ENCODE peak calls at places on chromosomes 13 and 19, in eight cellular contexts. One of them, this sample, is unnamed.

GRCh38 chr13:63287926-63288325 is 1872.3 kb upstream of the PCDH20 start:
- DNase-seq in non-pigmented ciliary epithelial cell: no peak
- DNase-seq in renal cortical epithelial cell: no peak
- DNase-seq in stimulated activated CD4-positive, alpha-beta T cell treated with anti-CD3 and anti-CD28 coated beads, Interleukin-1b, Interleukin-23, amount 100 ng/mL, for 1 hour: no peak
- DNase-seq in RKO: no peak
- DNase-seq in activated T-helper 1 cell treated with anti-CD3 and anti-CD28 coated beads, Interleukin-2, amount 50 U/mL, for 16 hours: no peak
- DNase-seq in effector CD4-positive, alpha-beta T cell: no peak
- DNase-seq in cardiac fibroblast: no peak
- DNase-seq in this sample: no peak

GRCh38 chr19:18558202-18558555 is 509 bp downstream of the KXD1 start:
- DNase-seq in cardiac fibroblast: no peak
- DNase-seq in effector CD4-positive, alpha-beta T cell: no peak
- DNase-seq in non-pigmented ciliary epithelial cell: no peak
- DNase-seq in activated T-helper 1 cell treated with anti-CD3 and anti-CD28 coated beads, Interleukin-2, amount 50 U/mL, for 16 hours: no peak
- DNase-seq in RKO: no peak
- DNase-seq in stimulated activated CD4-positive, alpha-beta T cell treated with anti-CD3 and anti-CD28 coated beads, Interleukin-1b, Interleukin-23, amount 100 ng/mL, for 1 hour: no peak
- DNase-seq in renal cortical epithelial cell: no peak
- DNase-seq in this sample: no peak

GRCh38 chr19:41425174-41426115 is 1.7 kb downstream of the B3GNT8 start:
- DNase-seq in cardiac fibroblast: no peak
- DNase-seq in renal cortical epithelial cell: no peak
- DNase-seq in RKO: no peak
- DNase-seq in non-pigmented ciliary epithelial cell: no peak
- DNase-seq in effector CD4-positive, alpha-beta T cell: no peak
- DNase-seq in stimulated activated CD4-positive, alpha-beta T cell treated with anti-CD3 and anti-CD28 coated beads, Interleukin-1b, Interleukin-23, amount 100 ng/mL, for 1 hour: no peak
- DNase-seq in activated T-helper 1 cell treated with anti-CD3 and anti-CD28 coated beads, Interleukin-2, amount 50 U/mL, for 16 hours: no peak
- DNase-seq in this sample: no peak

GRCh38 chr19:35882074-35882832 is 13.9 kb downstream of the APLP1 start:
- DNase-seq in renal cortical epithelial cell: peak; percentile 76
- DNase-seq in RKO: peak; percentile 72
- DNase-seq in cardiac fibroblast: peak; percentile 87
- DNase-seq in effector CD4-positive, alpha-beta T cell: peak; percentile 32
- DNase-seq in non-pigmented ciliary epithelial cell: no peak
- DNase-seq in stimulated activated CD4-positive, alpha-beta T cell treated with anti-CD3 and anti-CD28 coated beads, Interleukin-1b, Interleukin-23, amount 100 ng/mL, for 1 hour: no peak
- DNase-seq in activated T-helper 1 cell treated with anti-CD3 and anti-CD28 coated beads, Interleukin-2, amount 50 U/mL, for 16 hours: no peak
- DNase-seq in this sample: peak; percentile 79

GRCh38 chr19:35055715-35056179 is 14.2 kb downstream of the HPN start:
- DNase-seq in non-pigmented ciliary epithelial cell: no peak
- DNase-seq in cardiac fibroblast: no peak
- DNase-seq in activated T-helper 1 cell treated with anti-CD3 and anti-CD28 coated beads, Interleukin-2, amount 50 U/mL, for 16 hours: no peak
- DNase-seq in renal cortical epithelial cell: no peak
- DNase-seq in effector CD4-positive, alpha-beta T cell: no peak
- DNase-seq in stimulated activated CD4-positive, alpha-beta T cell treated with anti-CD3 and anti-CD28 coated beads, Interleukin-1b, Interleukin-23, amount 100 ng/mL, for 1 hour: no peak
- DNase-seq in RKO: no peak
- DNase-seq in this sample: peak; percentile 18

GRCh38 chr19:28864577-28865042 is 348.3 kb downstream of the UQCRFS1 start:
- DNase-seq in renal cortical epithelial cell: no peak
- DNase-seq in cardiac fibroblast: peak; percentile 69
- DNase-seq in non-pigmented ciliary epithelial cell: no peak
- DNase-seq in activated T-helper 1 cell treated with anti-CD3 and anti-CD28 coated beads, Interleukin-2, amount 50 U/mL, for 16 hours: no peak
- DNase-seq in stimulated activated CD4-positive, alpha-beta T cell treated with anti-CD3 and anti-CD28 coated beads, Interleukin-1b, Interleukin-23, amount 100 ng/mL, for 1 hour: no peak
- DNase-seq in RKO: no peak
- DNase-seq in effector CD4-positive, alpha-beta T cell: no peak
- DNase-seq in this sample: no peak

GRCh38 chr13:33087790-33088189 is 71.6 kb downstream of the KL start:
- DNase-seq in activated T-helper 1 cell treated with anti-CD3 and anti-CD28 coated beads, Interleukin-2, amount 50 U/mL, for 16 hours: no peak
- DNase-seq in renal cortical epithelial cell: no peak
- DNase-seq in cardiac fibroblast: no peak
- DNase-seq in stimulated activated CD4-positive, alpha-beta T cell treated with anti-CD3 and anti-CD28 coated beads, Interleukin-1b, Interleukin-23, amount 100 ng/mL, for 1 hour: no peak
- DNase-seq in RKO: peak; percentile 20
- DNase-seq in effector CD4-positive, alpha-beta T cell: no peak
- DNase-seq in non-pigmented ciliary epithelial cell: no peak
- DNase-seq in this sample: no peak

GRCh38 chr13:33345842-33346241 is 60.3 kb upstream of the STARD13 start:
- DNase-seq in RKO: peak; percentile 14
- DNase-seq in stimulated activated CD4-positive, alpha-beta T cell treated with anti-CD3 and anti-CD28 coated beads, Interleukin-1b, Interleukin-23, amount 100 ng/mL, for 1 hour: no peak
- DNase-seq in effector CD4-positive, alpha-beta T cell: no peak
- DNase-seq in activated T-helper 1 cell treated with anti-CD3 and anti-CD28 coated beads, Interleukin-2, amount 50 U/mL, for 16 hours: no peak
- DNase-seq in cardiac fibroblast: no peak
- DNase-seq in non-pigmented ciliary epithelial cell: no peak
- DNase-seq in renal cortical epithelial cell: no peak
- DNase-seq in this sample: no peak

GRCh38 chr19:40139533-40140287 is 49.0 kb upstream of the ZNF780A start:
- DNase-seq in stimulated activated CD4-positive, alpha-beta T cell treated with anti-CD3 and anti-CD28 coated beads, Interleukin-1b, Interleukin-23, amount 100 ng/mL, for 1 hour: no peak
- DNase-seq in effector CD4-positive, alpha-beta T cell: no peak
- DNase-seq in RKO: peak; percentile 64
- DNase-seq in non-pigmented ciliary epithelial cell: no peak
- DNase-seq in cardiac fibroblast: peak; percentile 71
- DNase-seq in activated T-helper 1 cell treated with anti-CD3 and anti-CD28 coated beads, Interleukin-2, amount 50 U/mL, for 16 hours: no peak
- DNase-seq in renal cortical epithelial cell: peak; percentile 53
- DNase-seq in this sample: peak; percentile 55

GRCh38 chr19:29480507-29480906 is 45.3 kb upstream of the VSTM2B start:
- DNase-seq in effector CD4-positive, alpha-beta T cell: no peak
- DNase-seq in renal cortical epithelial cell: no peak
- DNase-seq in RKO: no peak
- DNase-seq in non-pigmented ciliary epithelial cell: no peak
- DNase-seq in cardiac fibroblast: no peak
- DNase-seq in activated T-helper 1 cell treated with anti-CD3 and anti-CD28 coated beads, Interleukin-2, amount 50 U/mL, for 16 hours: no peak
- DNase-seq in stimulated activated CD4-positive, alpha-beta T cell treated with anti-CD3 and anti-CD28 coated beads, Interleukin-1b, Interleukin-23, amount 100 ng/mL, for 1 hour: no peak
- DNase-seq in this sample: no peak

GRCh38 chr19:38059897-38060296 is 152.9 kb downstream of the SIPA1L3 start:
- DNase-seq in non-pigmented ciliary epithelial cell: no peak
- DNase-seq in effector CD4-positive, alpha-beta T cell: no peak
- DNase-seq in activated T-helper 1 cell treated with anti-CD3 and anti-CD28 coated beads, Interleukin-2, amount 50 U/mL, for 16 hours: no peak
- DNase-seq in cardiac fibroblast: peak; percentile 16
- DNase-seq in stimulated activated CD4-positive, alpha-beta T cell treated with anti-CD3 and anti-CD28 coated beads, Interleukin-1b, Interleukin-23, amount 100 ng/mL, for 1 hour: no peak
- DNase-seq in renal cortical epithelial cell: peak; percentile 23
- DNase-seq in RKO: no peak
- DNase-seq in this sample: no peak

GRCh38 chr19:12838182-12838890 is at the start of gene MAST1:
- DNase-seq in effector CD4-positive, alpha-beta T cell: peak; percentile 27
- DNase-seq in renal cortical epithelial cell: no peak
- DNase-seq in activated T-helper 1 cell treated with anti-CD3 and anti-CD28 coated beads, Interleukin-2, amount 50 U/mL, for 16 hours: no peak
- DNase-seq in RKO: peak; percentile 49
- DNase-seq in non-pigmented ciliary epithelial cell: no peak
- DNase-seq in stimulated activated CD4-positive, alpha-beta T cell treated with anti-CD3 and anti-CD28 coated beads, Interleukin-1b, Interleukin-23, amount 100 ng/mL, for 1 hour: peak; percentile 11
- DNase-seq in cardiac fibroblast: peak; percentile 29
- DNase-seq in this sample: peak; percentile 33

GRCh38 chr13:109644956-109645355 is 141.4 kb downstream of the IRS2 start:
- DNase-seq in stimulated activated CD4-positive, alpha-beta T cell treated with anti-CD3 and anti-CD28 coated beads, Interleukin-1b, Interleukin-23, amount 100 ng/mL, for 1 hour: no peak
- DNase-seq in effector CD4-positive, alpha-beta T cell: no peak
- DNase-seq in activated T-helper 1 cell treated with anti-CD3 and anti-CD28 coated beads, Interleukin-2, amount 50 U/mL, for 16 hours: no peak
- DNase-seq in cardiac fibroblast: no peak
- DNase-seq in RKO: no peak
- DNase-seq in non-pigmented ciliary epithelial cell: no peak
- DNase-seq in renal cortical epithelial cell: no peak
- DNase-seq in this sample: no peak

GRCh38 chr19:19103167-19103566 is 35.1 kb downstream of the TMEM161A start:
- DNase-seq in effector CD4-positive, alpha-beta T cell: no peak
- DNase-seq in RKO: no peak
- DNase-seq in stimulated activated CD4-positive, alpha-beta T cell treated with anti-CD3 and anti-CD28 coated beads, Interleukin-1b, Interleukin-23, amount 100 ng/mL, for 1 hour: no peak
- DNase-seq in cardiac fibroblast: no peak
- DNase-seq in activated T-helper 1 cell treated with anti-CD3 and anti-CD28 coated beads, Interleukin-2, amount 50 U/mL, for 16 hours: no peak
- DNase-seq in non-pigmented ciliary epithelial cell: no peak
- DNase-seq in renal cortical epithelial cell: no peak
- DNase-seq in this sample: no peak

GRCh38 chr19:10461047-10461949 is 41.0 kb downstream of the PDE4A start:
- DNase-seq in cardiac fibroblast: peak; percentile 96
- DNase-seq in effector CD4-positive, alpha-beta T cell: peak; percentile 75
- DNase-seq in activated T-helper 1 cell treated with anti-CD3 and anti-CD28 coated beads, Interleukin-2, amount 50 U/mL, for 16 hours: peak; percentile 76
- DNase-seq in RKO: peak; percentile 91
- DNase-seq in stimulated activated CD4-positive, alpha-beta T cell treated with anti-CD3 and anti-CD28 coated beads, Interleukin-1b, Interleukin-23, amount 100 ng/mL, for 1 hour: peak; percentile 66
- DNase-seq in renal cortical epithelial cell: peak; percentile 76
- DNase-seq in non-pigmented ciliary epithelial cell: peak; percentile 72
- DNase-seq in this sample: peak; percentile 79

GRCh38 chr13:45325806-45326205 is 15.2 kb downstream of the TPT1 start:
- DNase-seq in renal cortical epithelial cell: peak; percentile 88
- DNase-seq in stimulated activated CD4-positive, alpha-beta T cell treated with anti-CD3 and anti-CD28 coated beads, Interleukin-1b, Interleukin-23, amount 100 ng/mL, for 1 hour: no peak
- DNase-seq in non-pigmented ciliary epithelial cell: peak; percentile 72
- DNase-seq in effector CD4-positive, alpha-beta T cell: no peak
- DNase-seq in cardiac fibroblast: peak; percentile 87
- DNase-seq in activated T-helper 1 cell treated with anti-CD3 and anti-CD28 coated beads, Interleukin-2, amount 50 U/mL, for 16 hours: no peak
- DNase-seq in RKO: peak; percentile 95
- DNase-seq in this sample: no peak

GRCh38 chr19:49403404-49404187 is 15.5 kb downstream of the KASH5 start:
- DNase-seq in activated T-helper 1 cell treated with anti-CD3 and anti-CD28 coated beads, Interleukin-2, amount 50 U/mL, for 16 hours: no peak
- DNase-seq in non-pigmented ciliary epithelial cell: no peak
- DNase-seq in effector CD4-positive, alpha-beta T cell: no peak
- DNase-seq in RKO: no peak
- DNase-seq in renal cortical epithelial cell: no peak
- DNase-seq in stimulated activated CD4-positive, alpha-beta T cell treated with anti-CD3 and anti-CD28 coated beads, Interleukin-1b, Interleukin-23, amount 100 ng/mL, for 1 hour: no peak
- DNase-seq in cardiac fibroblast: no peak
- DNase-seq in this sample: no peak

GRCh38 chr19:8552810-8553209 is 24.4 kb downstream of the MYO1F start:
- DNase-seq in activated T-helper 1 cell treated with anti-CD3 and anti-CD28 coated beads, Interleukin-2, amount 50 U/mL, for 16 hours: no peak
- DNase-seq in renal cortical epithelial cell: no peak
- DNase-seq in effector CD4-positive, alpha-beta T cell: no peak
- DNase-seq in non-pigmented ciliary epithelial cell: no peak
- DNase-seq in stimulated activated CD4-positive, alpha-beta T cell treated with anti-CD3 and anti-CD28 coated beads, Interleukin-1b, Interleukin-23, amount 100 ng/mL, for 1 hour: no peak
- DNase-seq in RKO: peak; percentile 67
- DNase-seq in cardiac fibroblast: peak; percentile 53
- DNase-seq in this sample: no peak

GRCh38 chr19:47778954-47779351 is 450 bp downstream of the SELENOW start:
- DNase-seq in stimulated activated CD4-positive, alpha-beta T cell treated with anti-CD3 and anti-CD28 coated beads, Interleukin-1b, Interleukin-23, amount 100 ng/mL, for 1 hour: no peak
- DNase-seq in cardiac fibroblast: peak; percentile 22
- DNase-seq in activated T-helper 1 cell treated with anti-CD3 and anti-CD28 coated beads, Interleukin-2, amount 50 U/mL, for 16 hours: no peak
- DNase-seq in non-pigmented ciliary epithelial cell: no peak
- DNase-seq in renal cortical epithelial cell: no peak
- DNase-seq in effector CD4-positive, alpha-beta T cell: no peak
- DNase-seq in RKO: peak; percentile 31
- DNase-seq in this sample: no peak

GRCh38 chr19:38115264-38115802 is 108.7 kb downstream of the DPF1 start:
- DNase-seq in activated T-helper 1 cell treated with anti-CD3 and anti-CD28 coated beads, Interleukin-2, amount 50 U/mL, for 16 hours: no peak
- DNase-seq in effector CD4-positive, alpha-beta T cell: no peak
- DNase-seq in stimulated activated CD4-positive, alpha-beta T cell treated with anti-CD3 and anti-CD28 coated beads, Interleukin-1b, Interleukin-23, amount 100 ng/mL, for 1 hour: no peak
- DNase-seq in cardiac fibroblast: no peak
- DNase-seq in RKO: no peak
- DNase-seq in renal cortical epithelial cell: no peak
- DNase-seq in non-pigmented ciliary epithelial cell: no peak
- DNase-seq in this sample: no peak

GRCh38 chr19:6459356-6460098 is at the start of gene SLC25A23:
- DNase-seq in effector CD4-positive, alpha-beta T cell: peak; percentile 30
- DNase-seq in activated T-helper 1 cell treated with anti-CD3 and anti-CD28 coated beads, Interleukin-2, amount 50 U/mL, for 16 hours: peak; percentile 34
- DNase-seq in non-pigmented ciliary epithelial cell: no peak
- DNase-seq in renal cortical epithelial cell: peak; percentile 49
- DNase-seq in RKO: peak; percentile 78
- DNase-seq in cardiac fibroblast: peak; percentile 85
- DNase-seq in stimulated activated CD4-positive, alpha-beta T cell treated with anti-CD3 and anti-CD28 coated beads, Interleukin-1b, Interleukin-23, amount 100 ng/mL, for 1 hour: no peak
- DNase-seq in this sample: no peak

GRCh38 chr19:40575326-40575725 is 1.3 kb upstream of the SHKBP1 start:
- DNase-seq in cardiac fibroblast: no peak
- DNase-seq in RKO: no peak
- DNase-seq in activated T-helper 1 cell treated with anti-CD3 and anti-CD28 coated beads, Interleukin-2, amount 50 U/mL, for 16 hours: no peak
- DNase-seq in renal cortical epithelial cell: no peak
- DNase-seq in stimulated activated CD4-positive, alpha-beta T cell treated with anti-CD3 and anti-CD28 coated beads, Interleukin-1b, Interleukin-23, amount 100 ng/mL, for 1 hour: no peak
- DNase-seq in non-pigmented ciliary epithelial cell: no peak
- DNase-seq in effector CD4-positive, alpha-beta T cell: no peak
- DNase-seq in this sample: no peak

GRCh38 chr19:36916991-36917390 is 859 bp downstream of the ZNF568 start:
- DNase-seq in effector CD4-positive, alpha-beta T cell: no peak
- DNase-seq in stimulated activated CD4-positive, alpha-beta T cell treated with anti-CD3 and anti-CD28 coated beads, Interleukin-1b, Interleukin-23, amount 100 ng/mL, for 1 hour: no peak
- DNase-seq in cardiac fibroblast: peak; percentile 30
- DNase-seq in activated T-helper 1 cell treated with anti-CD3 and anti-CD28 coated beads, Interleukin-2, amount 50 U/mL, for 16 hours: no peak
- DNase-seq in non-pigmented ciliary epithelial cell: peak; percentile 5
- DNase-seq in RKO: no peak
- DNase-seq in renal cortical epithelial cell: peak; percentile 11
- DNase-seq in this sample: no peak